ENCODE peak calls at places on chromosomes 7 and 10, in six cellular contexts. M, D, I, S, J and O are unnamed samples.

GRCh38 chr7:8442814-8443304 is 9.4 kb downstream of the NXPH1 start:
- DNase-seq in M (peak), S (peak), J (peak), I (peak), D (peak), O (peak)

GRCh38 chr10:80444646-80445319 is 9.3 kb upstream of the TSPAN14 start:
- DNase-seq in S (peak), J (no peak), I (peak), D (peak), M (peak), O (peak)

GRCh38 chr7:5354460-5355279 is 69.0 kb downstream of the TNRC18 start:
- DNase-seq in D (peak), S (no peak), M (no peak), J (no peak), I (no peak), O (no peak)

GRCh38 chr10:4217187-4217586 is 432.2 kb upstream of the KLF6 start:
- DNase-seq in S (no peak), I (no peak), D (no peak), M (no peak), J (no peak), O (no peak)

GRCh38 chr10:101241840-101242707 is 12.8 kb upstream of the LBX1 start:
- DNase-seq in J (no peak), D (no peak), S (no peak), I (no peak), M (no peak), O (peak)

GRCh38 chr7:147013820-147014219 is 897.2 kb downstream of the CNTNAP2 start:
- DNase-seq in J (no peak), M (no peak), I (no peak), D (no peak), S (no peak), O (no peak)

GRCh38 chr7:129781128-129781855 is 169.8 kb downstream of the NRF1 start:
- DNase-seq in I (no peak), D (no peak), J (no peak), S (peak), M (no peak), O (no peak)

GRCh38 chr7:22784346-22784745 is 38.3 kb downstream of the TOMM7 start:
- DNase-seq in S (no peak), D (no peak), M (no peak), J (no peak), I (no peak), O (no peak)

GRCh38 chr7:3636131-3636860 is 335.2 kb downstream of the SDK1 start:
- DNase-seq in J (no peak), D (no peak), M (no peak), S (no peak), I (no peak), O (no peak)

GRCh38 chr10:79068203-79068561 is 584 bp upstream of the ZMIZ1 start:
- DNase-seq in I (no peak), S (no peak), J (peak), M (no peak), D (no peak), O (no peak)

GRCh38 chr7:73717025-73717807 is 2.3 kb downstream of the STX1A start:
- DNase-seq in D (no peak), S (no peak), M (no peak), J (no peak), I (no peak), O (no peak)

GRCh38 chr7:29146888-29147609 is 712 bp upstream of the CPVL start:
- DNase-seq in D (peak), M (no peak), S (no peak), I (peak), J (no peak), O (no peak)

GRCh38 chr10:22552888-22553378 is 161.4 kb downstream of the PIP4K2A start:
- DNase-seq in J (no peak), D (no peak), M (no peak), I (no peak), S (no peak), O (no peak)

GRCh38 chr7:43318188-43318587 is 205.7 kb downstream of the HECW1 start:
- DNase-seq in I (no peak), S (no peak), M (no peak), J (no peak), D (no peak), O (no peak)
- TF ChIP-seq CTCF in I (no peak), S (no peak), M (no peak), J (no peak), D (no peak), O (no peak)

GRCh38 chr7:47534322-47535032 is 47.4 kb downstream of the TNS3 start:
- DNase-seq in S (no peak), D (no peak), J (no peak), M (no peak), I (no peak), O (no peak)
- TF ChIP-seq CTCF in S (no peak), D (no peak), J (peak), M (no peak), I (no peak), O (no peak)

DNA sequence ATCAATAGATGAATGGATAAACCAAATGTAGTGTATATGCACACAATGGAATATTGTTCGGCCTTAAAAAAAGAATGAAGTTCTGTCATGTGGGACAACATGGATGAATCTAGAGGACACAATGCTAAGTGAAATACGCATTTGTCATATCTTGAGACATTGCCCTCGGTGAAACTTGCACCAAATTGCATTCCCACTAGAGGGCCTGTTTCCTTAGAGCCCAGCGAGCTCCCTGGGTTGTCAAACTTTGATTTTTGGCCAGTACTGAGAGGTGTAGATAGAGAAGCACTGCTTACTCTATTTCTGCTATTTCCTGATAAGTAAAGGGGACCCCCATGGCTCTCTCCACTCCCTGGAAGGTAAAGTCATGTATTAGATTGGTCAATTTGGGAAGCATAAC is 157.1 kb downstream of the GPAM start:
- DNase-seq in M (no peak), D (no peak), I (no peak), J (no peak), S (no peak), O (no peak)
- TF ChIP-seq CTCF in M (no peak), D (no peak), I (no peak), J (peak), S (no peak), O (no peak)

GRCh38 chr10:71952745-71953144 is 11.4 kb upstream of the CHST3 start:
- DNase-seq in J (no peak), S (no peak), I (no peak), D (no peak), M (no peak), O (no peak)

GRCh38 chr10:71959526-71959925 is 4.7 kb upstream of the CHST3 start:
- DNase-seq in J (no peak), M (no peak), S (no peak), I (no peak), D (no peak), O (no peak)

GRCh38 chr10:71962915-71963314 is 1.3 kb upstream of the CHST3 start:
- DNase-seq in I (no peak), J (no peak), M (no peak), D (no peak), S (no peak), O (no peak)

GRCh38 chr10:71961831-71962230 is 2.4 kb upstream of the CHST3 start:
- DNase-seq in I (no peak), S (no peak), M (no peak), J (no peak), D (no peak), O (no peak)

GRCh38 chr10:71957546-71958275 is 6.5 kb upstream of the CHST3 start:
- DNase-seq in J (no peak), S (no peak), I (no peak), D (no peak), M (no peak), O (no peak)
- TF ChIP-seq CTCF in J (peak), S (no peak), I (no peak), D (no peak), M (peak), O (no peak)

DNA sequence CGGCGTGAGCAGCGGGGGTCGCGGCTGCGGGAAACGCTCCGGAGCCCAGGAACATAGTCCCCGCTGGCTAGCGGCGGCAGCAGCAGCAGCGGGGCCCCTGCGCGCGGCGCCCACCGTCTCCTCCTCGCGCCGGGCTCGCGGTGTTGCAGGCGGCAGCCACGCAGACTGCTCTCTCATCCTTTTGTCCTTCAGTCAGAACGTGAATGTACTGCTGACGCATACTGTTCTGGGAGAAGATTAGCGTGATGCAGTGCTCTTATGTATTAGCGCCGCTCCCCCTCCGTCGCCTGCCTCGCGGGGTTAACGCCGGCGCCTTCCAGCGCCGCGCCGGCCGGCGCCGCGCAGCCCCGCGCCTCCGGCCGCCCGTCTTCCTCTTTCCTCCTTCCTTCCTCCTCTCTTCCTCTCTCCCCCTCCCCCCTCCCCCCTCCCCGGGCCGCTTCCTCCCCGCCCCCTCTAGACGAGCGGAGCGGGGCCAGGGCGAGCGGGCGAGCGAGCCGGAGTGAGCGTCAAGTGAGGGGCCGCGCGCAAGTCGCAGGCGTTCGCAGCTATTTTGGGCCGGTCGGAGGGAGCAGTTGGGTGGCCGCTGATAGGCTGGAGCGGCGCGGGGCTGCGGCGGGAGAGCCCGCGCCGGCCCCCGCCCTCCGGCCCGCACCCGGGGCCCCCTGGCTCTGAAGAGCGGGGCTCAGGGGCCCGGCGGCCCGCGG is 816 bp upstream of the LRRC4 start:
- DNase-seq in D (no peak), S (peak), M (peak), I (peak), J (peak), O (no peak)
- TF ChIP-seq CTCF in D (no peak), S (no peak), M (no peak), I (peak), J (peak), O (no peak)

GRCh38 chr10:49222170-49222569 is 34.0 kb upstream of the TMEM273 start:
- DNase-seq in M (no peak), J (no peak), S (no peak), I (no peak), D (no peak), O (no peak)
- TF ChIP-seq CTCF in M (no peak), J (no peak), S (no peak), I (no peak), D (no peak), O (no peak)

GRCh38 chr7:139452948-139453672 is 30.4 kb downstream of the KLRG2 start:
- DNase-seq in I (no peak), M (no peak), D (no peak), J (no peak), S (no peak), O (no peak)
- TF ChIP-seq CTCF in I (no peak), M (no peak), D (no peak), J (no peak), S (no peak), O (no peak)

GRCh38 chr7:117012284-117013174 is 59.2 kb downstream of the ST7 start:
- DNase-seq in D (no peak), S (no peak), J (no peak), I (no peak), M (peak), O (no peak)
- TF ChIP-seq CTCF in D (no peak), S (no peak), J (peak), I (peak), M (peak), O (no peak)

GRCh38 chr10:35336921-35337741 is 822 bp downstream of the CCNY start:
- DNase-seq in I (peak), J (peak), M (peak), S (peak), D (peak), O (peak)
- TF ChIP-seq CTCF in I (no peak), J (no peak), M (no peak), S (no peak), D (no peak), O (no peak)

DNA sequence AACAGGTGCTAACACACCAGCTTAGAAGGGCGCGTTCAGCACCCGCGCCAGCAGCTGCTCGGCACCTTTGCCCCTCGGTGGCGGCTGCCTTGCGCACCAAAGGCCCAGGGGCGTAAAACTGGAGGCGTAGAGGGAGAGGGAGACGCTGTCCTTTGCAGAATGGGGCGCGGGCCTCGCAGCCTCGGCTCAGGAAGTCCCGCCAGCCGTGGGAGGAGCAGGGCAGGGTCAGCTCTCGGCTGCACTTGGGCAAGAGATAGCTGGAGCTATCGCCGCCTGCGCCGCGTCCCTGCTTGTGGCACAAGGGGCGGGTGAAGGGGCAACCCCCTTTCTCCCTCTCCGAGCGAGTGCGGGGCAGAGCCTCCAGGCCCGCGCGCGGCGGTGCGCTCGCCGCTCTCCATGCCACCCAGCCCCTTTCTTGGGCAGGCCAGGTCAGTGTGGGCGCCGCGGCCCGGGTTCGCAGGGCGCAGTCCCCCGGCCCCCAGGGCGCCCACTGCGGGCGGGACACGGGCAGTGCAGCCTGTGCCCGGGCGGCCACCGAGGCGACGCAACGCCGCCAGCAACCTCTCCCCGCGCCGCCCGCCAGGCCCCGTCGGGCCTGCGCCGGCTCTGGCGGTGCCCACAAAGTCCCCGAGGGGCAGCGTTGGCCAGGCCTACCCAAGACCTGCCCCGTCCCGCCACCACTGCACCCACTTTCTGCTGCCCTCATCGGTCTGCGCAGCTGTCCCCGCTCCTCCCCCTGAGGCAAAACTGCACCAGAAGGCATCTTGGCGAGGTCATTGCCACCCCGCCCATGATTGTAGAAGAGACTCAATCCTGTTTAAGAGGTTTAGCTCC is 4.1 kb downstream of the NEUROD6 start:
- DNase-seq in M (no peak), D (peak), I (peak), S (no peak), J (peak), O (no peak)
- TF ChIP-seq CTCF in M (no peak), D (no peak), I (peak), S (no peak), J (peak), O (no peak)